ENCODE peak calls at places on chromosomes 5 and 9, in seven cellular contexts. A, B, J, O, M, P and Y are unnamed samples.

GRCh38 chr5:139707445-139708003 is 59.4 kb downstream of the CXXC5 start:
- DNase-seq in O (no peak), A (no peak), P (peak; percentile 42), M (no peak), J (no peak), B (no peak), Y (no peak)

GRCh38 chr5:154172785-154173184 is 17.7 kb upstream of the GALNT10 start:
- DNase-seq in A (no peak), M (no peak), O (no peak), B (no peak), J (no peak), P (no peak), Y (no peak)

GRCh38 chr9:101677864-101678263 is 60.6 kb downstream of the GRIN3A start:
- DNase-seq in B (no peak), J (no peak), P (no peak), M (no peak), A (no peak), O (no peak), Y (no peak)

GRCh38 chr9:34647651-34648050 is 1.2 kb downstream of the GALT start:
- DNase-seq in O (no peak), P (no peak), J (no peak), B (no peak), A (no peak), M (no peak), Y (no peak)

GRCh38 chr5:141604318-141604717 is 14.5 kb downstream of the DIAPH1 start:
- DNase-seq in B (peak; percentile 45), M (peak; percentile 88), P (peak; percentile 67), J (peak; percentile 34), A (peak; percentile 83), O (peak; percentile 70), Y (no peak)

GRCh38 chr5:134138416-134139376 is 24.2 kb downstream of the TCF7 start:
- DNase-seq in A (peak; percentile 57), O (no peak), M (no peak), B (no peak), P (no peak), J (peak; percentile 22), Y (peak; percentile 63)

GRCh38 chr9:129098328-129098727 is 12.3 kb downstream of the CRAT start:
- DNase-seq in B (no peak), J (no peak), O (no peak), P (no peak), M (no peak), A (no peak), Y (no peak)

GRCh38 chr5:1291611-1292080 is 3.2 kb downstream of the TERT start:
- DNase-seq in O (no peak), A (peak; percentile 29), B (no peak), P (no peak), M (no peak), J (no peak), Y (peak; percentile 56)

GRCh38 chr5:135448071-135448704 is 1.0 kb upstream of the DCANP1 start:
- DNase-seq in A (no peak), J (no peak), B (no peak), P (peak; percentile 21), M (no peak), O (no peak), Y (no peak)

GRCh38 chr9:84794981-84795637 is 125.6 kb downstream of the NTRK2 start:
- DNase-seq in B (no peak), P (no peak), M (no peak), A (no peak), J (no peak), O (no peak), Y (no peak)

GRCh38 chr9:88953401-88954029 is 37.8 kb upstream of the S1PR3 start:
- DNase-seq in O (no peak), P (no peak), M (no peak), B (peak; percentile 29), A (no peak), J (no peak), Y (no peak)

GRCh38 chr5:105817416-105817815 is 1853.3 kb downstream of the EFNA5 start:
- DNase-seq in J (no peak), B (no peak), A (no peak), O (no peak), M (no peak), P (no peak), Y (no peak)

GRCh38 chr9:6226696-6227095 is 11.1 kb downstream of the IL33 start:
- DNase-seq in A (no peak), O (no peak), P (peak; percentile 42), M (no peak), J (no peak), B (peak; percentile 93), Y (no peak)

GRCh38 chr9:99831857-99832557 is 10.3 kb downstream of the NR4A3 start:
- DNase-seq in B (no peak), J (no peak), M (no peak), A (no peak), O (no peak), P (no peak), Y (no peak)

GRCh38 chr9:82939451-82939850 is 123.5 kb downstream of the RASEF start:
- DNase-seq in J (peak; percentile 67), A (no peak), B (no peak), M (no peak), P (no peak), O (no peak), Y (no peak)

GRCh38 chr9:92663951-92664350 is 6.0 kb downstream of the IPPK start:
- DNase-seq in P (no peak), M (no peak), J (no peak), O (no peak), A (no peak), B (no peak), Y (peak; percentile 59)

GRCh38 chr9:31045810-31046209 is 1338.6 kb upstream of the ACO1 start:
- DNase-seq in B (no peak), P (no peak), M (no peak), A (no peak), J (peak; percentile 47), O (no peak), Y (no peak)

GRCh38 chr5:111857633-111858032 is 100.6 kb upstream of the NREP start:
- DNase-seq in B (no peak), P (no peak), J (no peak), O (no peak), A (no peak), M (no peak), Y (no peak)

GRCh38 chr5:151708126-151708525 is 21.4 kb upstream of the SPARC start:
- DNase-seq in B (peak; percentile 39), O (peak; percentile 41), A (no peak), P (no peak), M (no peak), J (no peak), Y (no peak)

GRCh38 chr9:119487118-119487827 is 118.0 kb upstream of the BRINP1 start:
- DNase-seq in M (no peak), A (no peak), O (no peak), P (peak; percentile 55), B (no peak), J (no peak), Y (no peak)
- TF ChIP-seq CTCF in M (no peak), A (no peak), O (no peak), P (peak; percentile 50), B (no peak), J (no peak), Y (no peak)

GRCh38 chr5:163649522-163649921 is 144.1 kb downstream of the MAT2B start:
- DNase-seq in B (peak; percentile 15), M (no peak), O (peak; percentile 19), J (no peak), A (no peak), P (no peak), Y (no peak)
- TF ChIP-seq POLR2AphosphoS5 in B (no peak), M (no peak), O (no peak), J (no peak), A (no peak), P (no peak), Y (no peak)

DNA sequence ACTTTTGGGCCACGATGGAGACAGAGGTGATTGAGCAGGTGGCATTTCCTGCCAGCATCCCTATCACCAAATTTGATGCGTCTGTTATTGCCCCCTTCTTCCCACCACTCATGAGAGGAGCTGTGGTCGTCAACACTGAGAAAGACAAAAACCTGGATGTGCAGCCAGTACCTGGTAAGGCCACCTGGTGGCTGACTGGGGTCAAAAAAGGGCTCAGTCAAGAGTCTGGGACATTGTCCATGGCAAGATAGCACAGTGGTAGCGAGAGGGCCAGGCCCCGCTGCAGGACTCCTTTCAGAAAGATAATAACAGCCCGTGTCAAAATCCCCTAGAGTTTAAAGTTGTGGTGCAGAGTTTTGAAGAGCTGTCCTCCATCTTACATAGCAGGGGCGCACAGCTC is 40.8 kb downstream of the CSF1R start:
- DNase-seq in M (no peak), P (peak; percentile 46), J (no peak), A (no peak), B (no peak), O (no peak), Y (no peak)
- TF ChIP-seq CTCF in M (no peak), P (peak; percentile 49), J (no peak), A (no peak), B (no peak), O (peak; percentile 40), Y (no peak)

DNA sequence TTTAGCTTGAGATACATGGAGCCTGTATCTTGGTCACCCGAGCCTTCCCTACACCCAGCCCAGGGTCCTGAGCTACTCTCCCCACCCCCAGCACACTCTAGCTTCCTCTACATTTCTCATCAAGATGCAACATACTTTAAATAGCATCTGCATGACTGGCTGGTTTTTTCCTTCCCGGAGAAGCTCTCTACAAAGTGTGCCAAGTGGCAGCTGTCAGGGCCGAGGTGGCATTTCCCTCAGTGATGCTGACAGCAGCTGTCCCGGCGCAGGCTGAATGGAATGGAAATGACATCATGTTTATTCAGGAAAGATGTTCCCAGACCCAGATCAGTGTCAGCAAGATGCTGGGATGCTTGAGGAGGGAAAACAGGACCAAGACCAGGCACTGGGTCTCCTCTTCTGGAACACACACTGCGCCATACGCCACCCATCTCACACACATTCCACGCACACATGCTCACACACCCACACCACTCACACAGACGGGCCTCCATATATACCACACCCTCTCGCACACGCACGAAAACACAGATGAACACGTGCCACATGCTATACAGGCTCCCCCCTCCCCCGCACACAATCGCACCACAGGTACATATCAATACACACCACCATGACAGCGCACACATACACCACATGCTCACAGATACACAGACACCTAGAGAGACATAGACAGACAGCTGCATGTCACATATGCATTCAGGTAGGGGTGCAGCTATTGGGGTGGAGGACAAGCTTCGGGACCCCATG is 67.8 kb downstream of the LHX2 start:
- DNase-seq in B (peak; percentile 33), J (no peak), A (peak; percentile 34), P (peak; percentile 47), O (no peak), M (no peak), Y (no peak)
- TF ChIP-seq POLR2AphosphoS5 in B (no peak), J (no peak), A (no peak), P (no peak), O (no peak), M (no peak), Y (no peak)